ENCODE peak calls at places on chromosome 7, in seven cellular contexts. F is mesendoderm, W is IMR-90, P is neuronal stem cell, Y is H9, R is H1, H is trophoblast cell. S is an unnamed sample.

GRCh38 chr7:80640841-80641240 is 2.4 kb downstream of the CD36 start:
- DNase-seq in Y (no peak), F (no peak), H (peak; percentile 71), P (no peak), R (no peak), W (peak; percentile 77), S (peak; percentile 75)

GRCh38 chr7:117582219-117582704 is 102.4 kb downstream of the CFTR start:
- DNase-seq in H (peak; percentile 98), R (peak; percentile 9), Y (no peak), P (no peak), F (peak; percentile 87), W (peak; percentile 98), S (peak; percentile 83)

GRCh38 chr7:77430927-77431326 is 14.8 kb upstream of the GSAP start:
- DNase-seq in P (no peak), Y (no peak), W (no peak), R (no peak), F (no peak), H (no peak), S (no peak)

GRCh38 chr7:157554393-157555238 is 217.8 kb downstream of the DNAJB6 start:
- DNase-seq in F (no peak), R (no peak), P (no peak), H (no peak), W (no peak), Y (no peak), S (no peak)

GRCh38 chr7:87369216-87369615 is 23.8 kb downstream of the CROT start:
- DNase-seq in P (no peak), W (no peak), H (no peak), R (no peak), Y (no peak), F (no peak), S (no peak)

GRCh38 chr7:50155755-50156154 is 62.7 kb upstream of the ZPBP start:
- DNase-seq in R (no peak), P (no peak), H (no peak), F (no peak), Y (no peak), W (no peak), S (no peak)

GRCh38 chr7:99407849-99408346 is 499 bp downstream of the PDAP1 start:
- DNase-seq in H (peak; percentile 72), P (no peak), Y (no peak), F (peak; percentile 67), R (no peak), W (peak; percentile 86), S (peak; percentile 82)

GRCh38 chr7:94763268-94763667 is 107.3 kb upstream of the SGCE start:
- DNase-seq in W (no peak), H (no peak), R (no peak), Y (no peak), P (no peak), F (no peak), S (no peak)

GRCh38 chr7:23383225-23383624 is 84.1 kb downstream of the MALSU1 start:
- DNase-seq in F (no peak), W (peak; percentile 59), Y (no peak), H (no peak), P (no peak), R (no peak), S (peak; percentile 56)

GRCh38 chr7:130881799-130882141 is 147.8 kb upstream of the KLF14 start:
- DNase-seq in Y (no peak), H (peak; percentile 4), P (no peak), R (no peak), W (no peak), F (no peak), S (no peak)

GRCh38 chr7:84712326-84712725 is 474.5 kb downstream of the SEMA3D start:
- DNase-seq in Y (no peak), P (no peak), H (no peak), W (peak; percentile 10), R (no peak), F (no peak), S (no peak)

GRCh38 chr7:77752016-77752415 is 46.2 kb downstream of the TMEM60 start:
- DNase-seq in Y (no peak), P (no peak), R (no peak), F (no peak), H (peak; percentile 93), W (no peak), S (no peak)

GRCh38 chr7:91852263-91852741 is 28.2 kb downstream of the MTERF1 start:
- DNase-seq in H (peak; percentile 29), F (peak; percentile 76), R (no peak), W (peak; percentile 12), P (no peak), Y (peak; percentile 27), S (peak; percentile 7)

GRCh38 chr7:116963234-116963633 is 9.9 kb downstream of the ST7 start:
- DNase-seq in P (no peak), R (no peak), F (no peak), H (no peak), Y (no peak), W (no peak), S (no peak)

GRCh38 chr7:142348921-142349401 is 91.1 kb upstream of the PRSS58 start:
- DNase-seq in R (no peak), F (no peak), W (no peak), H (no peak), Y (no peak), P (no peak), S (no peak)

GRCh38 chr7:100694196-100694745 is at the start of gene GIGYF1:
- DNase-seq in Y (peak; percentile 72), P (no peak), R (no peak), H (peak; percentile 65), W (peak; percentile 58), F (peak; percentile 69), S (peak; percentile 71)

GRCh38 chr7:71828361-71828760 is 583.8 kb downstream of the CALN1 start:
- DNase-seq in P (no peak), W (no peak), R (no peak), Y (no peak), H (no peak), F (no peak), S (no peak)

GRCh38 chr7:50339990-50340500 is 35.5 kb downstream of the IKZF1 start:
- DNase-seq in W (no peak), Y (no peak), F (peak; percentile 46), R (no peak), H (no peak), P (no peak), S (no peak)

GRCh38 chr7:105776068-105776790 is 100.2 kb downstream of the ATXN7L1 start:
- DNase-seq in H (peak; percentile 99), Y (peak; percentile 96), W (peak; percentile 100), P (no peak), F (peak; percentile 99), R (peak; percentile 96), S (peak; percentile 98)

GRCh38 chr7:150519310-150519709 is 4.6 kb downstream of the GIMAP7 start:
- DNase-seq in R (no peak), H (no peak), W (no peak), P (no peak), F (no peak), Y (no peak), S (no peak)

DNA sequence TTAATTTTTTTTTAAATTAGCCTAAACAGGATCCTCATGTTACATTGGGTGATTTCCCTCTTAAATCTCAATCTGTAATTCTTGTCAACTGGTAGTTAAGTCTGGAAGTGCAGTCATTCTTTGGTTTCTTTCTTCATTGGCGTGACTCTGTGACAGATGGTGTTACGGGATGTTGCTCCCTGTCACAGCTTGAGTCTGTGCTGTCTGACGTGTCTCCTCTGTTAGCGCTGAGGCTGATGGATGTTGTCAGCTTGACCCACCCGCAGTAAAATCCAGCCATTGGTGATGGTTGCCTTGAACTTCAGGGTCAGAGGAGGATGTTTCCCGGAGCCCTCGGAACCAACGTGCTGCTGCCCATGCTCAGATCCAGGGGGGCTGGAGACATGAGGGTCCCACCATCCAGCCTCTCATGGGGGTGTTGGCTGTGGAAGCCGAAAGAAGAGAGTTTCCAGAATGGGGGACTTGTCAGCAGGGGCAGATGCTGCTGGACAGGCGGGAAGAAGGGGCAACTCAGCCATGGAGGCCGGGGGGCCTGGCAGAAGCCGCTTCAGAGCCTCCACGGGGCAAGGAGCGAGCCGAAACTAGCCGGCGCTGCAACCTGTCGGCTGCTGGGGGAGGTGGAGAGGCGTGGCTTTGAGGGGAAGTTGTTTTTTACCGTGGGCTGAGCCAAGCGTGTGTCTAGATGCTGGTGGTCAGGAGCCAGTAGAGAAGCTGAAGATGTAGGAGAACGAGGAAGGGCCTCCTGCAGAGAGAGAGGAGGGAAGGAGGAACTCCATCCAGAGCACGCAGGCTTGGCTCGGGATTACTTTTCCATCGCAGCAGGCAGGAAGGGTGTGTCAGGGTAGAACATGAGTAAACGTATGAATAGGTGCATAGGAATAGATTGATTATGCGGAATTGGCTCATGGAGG is 3.5 kb downstream of the SUN1 start:
- DNase-seq in Y (no peak), P (no peak), H (no peak), R (no peak), F (no peak), W (no peak), S (peak; percentile 11)
- H2BK5ac ChIP-seq in Y (no peak overlapping the region), P (no peak overlapping the region), H (no peak overlapping the region), R (no peak overlapping the region), F (no peak overlapping the region), W (no peak overlapping the region), S (no peak overlapping the region)

DNA sequence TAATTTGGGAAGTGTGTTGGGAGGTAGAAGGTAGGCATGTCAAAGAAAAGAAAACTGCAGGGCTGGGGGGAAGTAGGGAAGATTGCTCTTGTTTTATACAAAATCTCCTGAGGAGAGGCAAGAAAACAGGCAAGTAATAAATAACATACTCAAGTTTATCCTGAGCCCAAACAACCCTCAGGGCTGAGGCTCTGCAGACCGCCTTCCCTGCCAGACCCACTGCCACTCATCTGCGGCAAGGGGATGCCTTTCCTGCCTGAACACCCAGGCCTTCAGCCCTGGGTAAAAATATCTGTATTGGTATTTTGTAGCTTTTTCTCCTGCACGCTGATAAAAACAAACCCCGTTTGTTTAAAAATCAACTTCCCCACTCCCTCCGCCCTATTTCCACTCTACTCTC is 399.8 kb upstream of the NFE2L3 start:
- DNase-seq in Y (no peak), W (no peak), F (no peak), R (no peak), P (no peak), H (no peak), S (no peak)
- H2BK5ac ChIP-seq in Y (no peak overlapping the region), W (no peak overlapping the region), F (no peak overlapping the region), R (no peak overlapping the region), P (peak overlapping the region; percentile 44), H (peak overlapping the region; percentile 100), S (no peak overlapping the region)

GRCh38 chr7:140623995-140624902 is 16.4 kb downstream of the DENND2A start:
- DNase-seq in H (peak; percentile 86), W (peak; percentile 63), R (no peak), F (peak; percentile 91), P (no peak), Y (peak; percentile 80), S (peak; percentile 91)
- H2BK5ac ChIP-seq in H (peak overlapping the region; percentile 3), W (peak overlapping the region; percentile 51), R (no peak overlapping the region), F (no peak overlapping the region), P (no peak overlapping the region), Y (no peak overlapping the region), S (peak overlapping the region; percentile 86)

GRCh38 chr7:98171449-98171848 is 39.8 kb upstream of the BHLHA15 start:
- DNase-seq in W (no peak), Y (no peak), P (no peak), R (no peak), F (no peak), H (no peak), S (no peak)

GRCh38 chr7:98167653-98168052 is 43.6 kb upstream of the BHLHA15 start:
- DNase-seq in F (no peak), R (no peak), W (no peak), H (no peak), Y (no peak), P (no peak), S (no peak)

GRCh38 chr7:98168904-98169621 is 42.2 kb upstream of the BHLHA15 start:
- DNase-seq in Y (no peak), H (no peak), R (no peak), P (no peak), F (no peak), W (no peak), S (no peak)

GRCh38 chr7:98168181-98168903 is 42.9 kb upstream of the BHLHA15 start:
- DNase-seq in Y (peak; percentile 75), P (peak; percentile 67), W (peak; percentile 66), R (peak; percentile 39), H (peak; percentile 84), F (peak; percentile 84), S (peak; percentile 69)

GRCh38 chr7:98170944-98171343 is 40.3 kb upstream of the BHLHA15 start:
- DNase-seq in P (no peak), W (no peak), H (no peak), R (no peak), Y (no peak), F (no peak), S (no peak)
- H2BK5ac ChIP-seq in P (no peak overlapping the region), W (no peak overlapping the region), H (no peak overlapping the region), R (no peak overlapping the region), Y (no peak overlapping the region), F (no peak overlapping the region), S (no peak overlapping the region)

S was measured in mesenchymal stem cell.